ENCODE peak calls at places on chromosomes 11 and 22, in eight cellular contexts. One of them, this sample, is unnamed.
A peak's percentile ranks its signal among the peaks of the same experiment; 100 is the strongest.

GRCh38 chr11:86211619-86212018 is 32.9 kb upstream of the EED start:
- DNase-seq in stimulated activated CD8-positive, alpha-beta memory T cell treated with anti-CD3 and anti-CD28 coated beads, Interleukin-4, amount 100 ng/mL, for 4 hours: no peak
- DNase-seq in cerebellar cortex: no peak
- DNase-seq in Kasumi-1: no peak
- DNase-seq in hypothalamus: no peak
- DNase-seq in fibroblast of pulmonary artery: no peak
- DNase-seq in T-helper 1 cell: no peak
- DNase-seq in HCT116: no peak
- DNase-seq in this sample: no peak

GRCh38 chr11:692824-693414 is 2.1 kb downstream of the DEAF1 start:
- DNase-seq in stimulated activated CD8-positive, alpha-beta memory T cell treated with anti-CD3 and anti-CD28 coated beads, Interleukin-4, amount 100 ng/mL, for 4 hours: no peak
- DNase-seq in cerebellar cortex: peak; percentile 44
- DNase-seq in Kasumi-1: no peak
- DNase-seq in hypothalamus: no peak
- DNase-seq in fibroblast of pulmonary artery: no peak
- DNase-seq in T-helper 1 cell: no peak
- DNase-seq in HCT116: no peak
- DNase-seq in this sample: peak; percentile 37

GRCh38 chr11:119461250-119461963 is 38.4 kb upstream of the THY1 start:
- DNase-seq in stimulated activated CD8-positive, alpha-beta memory T cell treated with anti-CD3 and anti-CD28 coated beads, Interleukin-4, amount 100 ng/mL, for 4 hours: no peak
- DNase-seq in cerebellar cortex: no peak
- DNase-seq in Kasumi-1: no peak
- DNase-seq in hypothalamus: no peak
- DNase-seq in fibroblast of pulmonary artery: no peak
- DNase-seq in T-helper 1 cell: no peak
- DNase-seq in HCT116: no peak
- DNase-seq in this sample: no peak

GRCh38 chr22:19966908-19967750 is 25.5 kb upstream of the TXNRD2 start:
- DNase-seq in stimulated activated CD8-positive, alpha-beta memory T cell treated with anti-CD3 and anti-CD28 coated beads, Interleukin-4, amount 100 ng/mL, for 4 hours: no peak
- DNase-seq in cerebellar cortex: no peak
- DNase-seq in Kasumi-1: no peak
- DNase-seq in hypothalamus: no peak
- DNase-seq in fibroblast of pulmonary artery: no peak
- DNase-seq in T-helper 1 cell: no peak
- DNase-seq in HCT116: no peak
- DNase-seq in this sample: no peak

GRCh38 chr11:59172345-59173079 is 580 bp downstream of the DTX4 start:
- DNase-seq in stimulated activated CD8-positive, alpha-beta memory T cell treated with anti-CD3 and anti-CD28 coated beads, Interleukin-4, amount 100 ng/mL, for 4 hours: no peak
- DNase-seq in cerebellar cortex: no peak
- DNase-seq in Kasumi-1: peak; percentile 14
- DNase-seq in hypothalamus: no peak
- DNase-seq in fibroblast of pulmonary artery: no peak
- DNase-seq in T-helper 1 cell: no peak
- DNase-seq in HCT116: no peak
- DNase-seq in this sample: no peak

GRCh38 chr11:27410301-27410700 is 47.3 kb upstream of the CCDC34 start:
- DNase-seq in stimulated activated CD8-positive, alpha-beta memory T cell treated with anti-CD3 and anti-CD28 coated beads, Interleukin-4, amount 100 ng/mL, for 4 hours: no peak
- DNase-seq in cerebellar cortex: no peak
- DNase-seq in Kasumi-1: no peak
- DNase-seq in hypothalamus: no peak
- DNase-seq in fibroblast of pulmonary artery: no peak
- DNase-seq in T-helper 1 cell: no peak
- DNase-seq in HCT116: no peak
- DNase-seq in this sample: no peak

GRCh38 chr11:122305018-122305417 is 189.0 kb upstream of the BLID start:
- DNase-seq in stimulated activated CD8-positive, alpha-beta memory T cell treated with anti-CD3 and anti-CD28 coated beads, Interleukin-4, amount 100 ng/mL, for 4 hours: no peak
- DNase-seq in cerebellar cortex: no peak
- DNase-seq in Kasumi-1: no peak
- DNase-seq in hypothalamus: no peak
- DNase-seq in fibroblast of pulmonary artery: no peak
- DNase-seq in T-helper 1 cell: no peak
- DNase-seq in HCT116: no peak
- DNase-seq in this sample: no peak

GRCh38 chr22:17569971-17570511 is 6.7 kb downstream of the SLC25A18 start:
- DNase-seq in stimulated activated CD8-positive, alpha-beta memory T cell treated with anti-CD3 and anti-CD28 coated beads, Interleukin-4, amount 100 ng/mL, for 4 hours: no peak
- DNase-seq in cerebellar cortex: peak; percentile 44
- DNase-seq in Kasumi-1: no peak
- DNase-seq in hypothalamus: no peak
- DNase-seq in fibroblast of pulmonary artery: peak; percentile 84
- DNase-seq in T-helper 1 cell: no peak
- DNase-seq in HCT116: no peak
- DNase-seq in this sample: no peak

GRCh38 chr11:74429205-74429604 is 31.0 kb upstream of the PGM2L1 start:
- DNase-seq in stimulated activated CD8-positive, alpha-beta memory T cell treated with anti-CD3 and anti-CD28 coated beads, Interleukin-4, amount 100 ng/mL, for 4 hours: no peak
- DNase-seq in cerebellar cortex: no peak
- DNase-seq in Kasumi-1: no peak
- DNase-seq in hypothalamus: no peak
- DNase-seq in fibroblast of pulmonary artery: no peak
- DNase-seq in T-helper 1 cell: no peak
- DNase-seq in HCT116: no peak
- DNase-seq in this sample: no peak

GRCh38 chr11:11789735-11790369 is 51.9 kb upstream of the USP47 start:
- DNase-seq in stimulated activated CD8-positive, alpha-beta memory T cell treated with anti-CD3 and anti-CD28 coated beads, Interleukin-4, amount 100 ng/mL, for 4 hours: no peak
- DNase-seq in cerebellar cortex: no peak
- DNase-seq in Kasumi-1: peak; percentile 49
- DNase-seq in hypothalamus: no peak
- DNase-seq in fibroblast of pulmonary artery: peak; percentile 47
- DNase-seq in T-helper 1 cell: no peak
- DNase-seq in HCT116: no peak
- DNase-seq in this sample: no peak

GRCh38 chr22:25013634-25014033 is 61.1 kb downstream of the KIAA1671 start:
- DNase-seq in stimulated activated CD8-positive, alpha-beta memory T cell treated with anti-CD3 and anti-CD28 coated beads, Interleukin-4, amount 100 ng/mL, for 4 hours: no peak
- DNase-seq in cerebellar cortex: no peak
- DNase-seq in Kasumi-1: no peak
- DNase-seq in hypothalamus: no peak
- DNase-seq in fibroblast of pulmonary artery: no peak
- DNase-seq in T-helper 1 cell: no peak
- DNase-seq in HCT116: no peak
- DNase-seq in this sample: no peak

GRCh38 chr11:61032824-61033223 is 61.3 kb downstream of the CD6 start:
- DNase-seq in stimulated activated CD8-positive, alpha-beta memory T cell treated with anti-CD3 and anti-CD28 coated beads, Interleukin-4, amount 100 ng/mL, for 4 hours: no peak
- DNase-seq in cerebellar cortex: no peak
- DNase-seq in Kasumi-1: no peak
- DNase-seq in hypothalamus: no peak
- DNase-seq in fibroblast of pulmonary artery: no peak
- DNase-seq in T-helper 1 cell: no peak
- DNase-seq in HCT116: no peak
- DNase-seq in this sample: no peak

GRCh38 chr11:70662691-70663098 is 264.4 kb downstream of the CTTN start:
- DNase-seq in stimulated activated CD8-positive, alpha-beta memory T cell treated with anti-CD3 and anti-CD28 coated beads, Interleukin-4, amount 100 ng/mL, for 4 hours: no peak
- DNase-seq in cerebellar cortex: no peak
- DNase-seq in Kasumi-1: no peak
- DNase-seq in hypothalamus: no peak
- DNase-seq in fibroblast of pulmonary artery: no peak
- DNase-seq in T-helper 1 cell: no peak
- DNase-seq in HCT116: no peak
- DNase-seq in this sample: no peak

GRCh38 chr22:49825944-49826602 is 1.6 kb downstream of the BRD1 start:
- DNase-seq in stimulated activated CD8-positive, alpha-beta memory T cell treated with anti-CD3 and anti-CD28 coated beads, Interleukin-4, amount 100 ng/mL, for 4 hours: peak; percentile 27
- DNase-seq in cerebellar cortex: no peak
- DNase-seq in Kasumi-1: peak; percentile 9
- DNase-seq in hypothalamus: no peak
- DNase-seq in fibroblast of pulmonary artery: peak; percentile 22
- DNase-seq in T-helper 1 cell: no peak
- DNase-seq in HCT116: no peak
- DNase-seq in this sample: peak; percentile 74

GRCh38 chr22:27461470-27461869 is 340.1 kb downstream of the MN1 start:
- DNase-seq in stimulated activated CD8-positive, alpha-beta memory T cell treated with anti-CD3 and anti-CD28 coated beads, Interleukin-4, amount 100 ng/mL, for 4 hours: no peak
- DNase-seq in cerebellar cortex: no peak
- DNase-seq in Kasumi-1: no peak
- DNase-seq in hypothalamus: no peak
- DNase-seq in fibroblast of pulmonary artery: peak; percentile 86
- DNase-seq in T-helper 1 cell: no peak
- DNase-seq in HCT116: no peak
- DNase-seq in this sample: no peak

GRCh38 chr11:133966924-133967598 is 10.3 kb upstream of the IGSF9B start:
- DNase-seq in stimulated activated CD8-positive, alpha-beta memory T cell treated with anti-CD3 and anti-CD28 coated beads, Interleukin-4, amount 100 ng/mL, for 4 hours: no peak
- DNase-seq in cerebellar cortex: peak; percentile 65
- DNase-seq in Kasumi-1: no peak
- DNase-seq in hypothalamus: no peak
- DNase-seq in fibroblast of pulmonary artery: no peak
- DNase-seq in T-helper 1 cell: no peak
- DNase-seq in HCT116: no peak
- DNase-seq in this sample: peak; percentile 74

GRCh38 chr11:35177370-35177769 is 38.4 kb downstream of the CD44 start:
- DNase-seq in stimulated activated CD8-positive, alpha-beta memory T cell treated with anti-CD3 and anti-CD28 coated beads, Interleukin-4, amount 100 ng/mL, for 4 hours: no peak
- DNase-seq in cerebellar cortex: no peak
- DNase-seq in Kasumi-1: no peak
- DNase-seq in hypothalamus: no peak
- DNase-seq in fibroblast of pulmonary artery: no peak
- DNase-seq in T-helper 1 cell: no peak
- DNase-seq in HCT116: no peak
- DNase-seq in this sample: peak; percentile 60

GRCh38 chr11:67998150-67999045 is 5.5 kb downstream of the UNC93B1 start:
- DNase-seq in stimulated activated CD8-positive, alpha-beta memory T cell treated with anti-CD3 and anti-CD28 coated beads, Interleukin-4, amount 100 ng/mL, for 4 hours: no peak
- DNase-seq in cerebellar cortex: no peak
- DNase-seq in Kasumi-1: no peak
- DNase-seq in hypothalamus: no peak
- DNase-seq in fibroblast of pulmonary artery: no peak
- DNase-seq in T-helper 1 cell: no peak
- DNase-seq in HCT116: no peak
- DNase-seq in this sample: peak; percentile 57

GRCh38 chr11:71931245-71931602 is 2.4 kb downstream of the RNF121 start:
- DNase-seq in stimulated activated CD8-positive, alpha-beta memory T cell treated with anti-CD3 and anti-CD28 coated beads, Interleukin-4, amount 100 ng/mL, for 4 hours: no peak
- DNase-seq in cerebellar cortex: no peak
- DNase-seq in Kasumi-1: no peak
- DNase-seq in hypothalamus: no peak
- DNase-seq in fibroblast of pulmonary artery: no peak
- DNase-seq in T-helper 1 cell: no peak
- DNase-seq in HCT116: no peak
- DNase-seq in this sample: no peak

GRCh38 chr22:41681616-41682015 is 7.1 kb downstream of the SNU13 start:
- DNase-seq in stimulated activated CD8-positive, alpha-beta memory T cell treated with anti-CD3 and anti-CD28 coated beads, Interleukin-4, amount 100 ng/mL, for 4 hours: no peak
- DNase-seq in cerebellar cortex: no peak
- DNase-seq in Kasumi-1: no peak
- DNase-seq in hypothalamus: no peak
- DNase-seq in fibroblast of pulmonary artery: no peak
- DNase-seq in T-helper 1 cell: no peak
- DNase-seq in HCT116: no peak
- DNase-seq in this sample: no peak

GRCh38 chr11:44944853-44945235 is 5.8 kb downstream of the TP53I11 start:
- DNase-seq in stimulated activated CD8-positive, alpha-beta memory T cell treated with anti-CD3 and anti-CD28 coated beads, Interleukin-4, amount 100 ng/mL, for 4 hours: no peak
- DNase-seq in cerebellar cortex: peak; percentile 66
- DNase-seq in Kasumi-1: no peak
- DNase-seq in hypothalamus: no peak
- DNase-seq in fibroblast of pulmonary artery: no peak
- DNase-seq in T-helper 1 cell: no peak
- DNase-seq in HCT116: no peak
- DNase-seq in this sample: no peak

GRCh38 chr22:40044870-40045834 is 50.4 kb downstream of the FAM83F start:
- DNase-seq in stimulated activated CD8-positive, alpha-beta memory T cell treated with anti-CD3 and anti-CD28 coated beads, Interleukin-4, amount 100 ng/mL, for 4 hours: peak; percentile 35
- DNase-seq in cerebellar cortex: peak; percentile 35
- DNase-seq in Kasumi-1: peak; percentile 47
- DNase-seq in hypothalamus: no peak
- DNase-seq in fibroblast of pulmonary artery: no peak
- DNase-seq in T-helper 1 cell: peak; percentile 69
- DNase-seq in HCT116: no peak
- DNase-seq in this sample: peak; percentile 74

GRCh38 chr11:11669447-11669846 is 47.6 kb upstream of the GALNT18 start:
- DNase-seq in stimulated activated CD8-positive, alpha-beta memory T cell treated with anti-CD3 and anti-CD28 coated beads, Interleukin-4, amount 100 ng/mL, for 4 hours: no peak
- DNase-seq in cerebellar cortex: peak; percentile 76
- DNase-seq in Kasumi-1: no peak
- DNase-seq in hypothalamus: no peak
- DNase-seq in fibroblast of pulmonary artery: no peak
- DNase-seq in T-helper 1 cell: no peak
- DNase-seq in HCT116: no peak
- DNase-seq in this sample: no peak

This sample was measured in activated CD4-positive, alpha-beta memory T cell treated with anti-CD3 and anti-CD28 coated beads, Interleukin-2, amount 10 ng/mL, durations not matched to agents 7 days and 5 days.